ENCODE peak calls at places on chromosome 14, in ten cellular contexts. G, Z, R, P, V, Q, M, T, U and N are unnamed samples.

GRCh38 chr14:81981311-81981675 is 447.6 kb upstream of the SEL1L start:
- DNase-seq in G (no peak), Z (no peak), R (no peak), P (no peak), V (no peak), Q (no peak), M (no peak), T (no peak), U (no peak), N (no peak)

GRCh38 chr14:99251721-99252120 is 20.3 kb downstream of the BCL11B start:
- DNase-seq in G (no peak), Z (no peak), R (no peak), P (no peak), V (no peak), Q (no peak), M (no peak), T (no peak), U (no peak), N (no peak)

GRCh38 chr14:36429692-36430091 is 90.3 kb downstream of the NKX2-1 start:
- DNase-seq in G (no peak), Z (peak), R (no peak), P (no peak), V (no peak), Q (no peak), M (no peak), T (no peak), U (no peak), N (no peak)

GRCh38 chr14:105843444-105844046 is 317.2 kb downstream of the TMEM121 start:
- DNase-seq in G (peak), Z (no peak), R (no peak), P (no peak), V (peak), Q (no peak), M (no peak), T (no peak), U (no peak), N (no peak)

GRCh38 chr14:104367811-104368750 is 211.5 kb upstream of the C14orf180 start:
- DNase-seq in G (no peak), Z (no peak), R (no peak), P (no peak), V (no peak), Q (no peak), M (no peak), T (no peak), U (no peak), N (no peak)

GRCh38 chr14:90577661-90578282 is 180.9 kb downstream of the CALM1 start:
- DNase-seq in G (no peak), Z (no peak), R (no peak), P (no peak), V (no peak), Q (no peak), M (no peak), T (no peak), U (no peak), N (no peak)

GRCh38 chr14:58865520-58866281 is 227.9 kb downstream of the DACT1 start:
- DNase-seq in G (no peak), Z (peak), R (no peak), P (peak), V (no peak), Q (no peak), M (no peak), T (no peak), U (no peak), N (peak)

GRCh38 chr14:102279282-102279681 is 25.7 kb downstream of the MOK start:
- DNase-seq in G (no peak), Z (no peak), R (no peak), P (no peak), V (no peak), Q (no peak), M (no peak), T (no peak), U (no peak), N (no peak)

GRCh38 chr14:102889615-102890014 is 32.8 kb upstream of the AMN start:
- DNase-seq in G (no peak), Z (no peak), R (no peak), P (no peak), V (no peak), Q (no peak), M (no peak), T (no peak), U (no peak), N (no peak)

GRCh38 chr14:69708586-69709169 is 58.3 kb upstream of the SRSF5 start:
- DNase-seq in G (no peak), Z (no peak), R (peak), P (no peak), V (no peak), Q (no peak), M (no peak), T (no peak), U (no peak), N (no peak)

GRCh38 chr14:100078997-100079561 is 13.9 kb downstream of the EVL start:
- DNase-seq in G (no peak), Z (peak), R (peak), P (peak), V (no peak), Q (peak), M (no peak), T (no peak), U (no peak), N (peak)

GRCh38 chr14:36662543-36663403 is 1.1 kb downstream of the PAX9 start:
- DNase-seq in G (no peak), Z (no peak), R (peak), P (no peak), V (no peak), Q (peak), M (no peak), T (no peak), U (no peak), N (peak)

GRCh38 chr14:106844608-106845285 is 1318.4 kb downstream of the TMEM121 start:
- DNase-seq in G (peak), Z (no peak), R (no peak), P (peak), V (peak), Q (no peak), M (peak), T (no peak), U (peak), N (no peak)

GRCh38 chr14:93347850-93348249 is 868 bp downstream of the COX8C start:
- DNase-seq in G (no peak), Z (no peak), R (no peak), P (no peak), V (no peak), Q (no peak), M (no peak), T (no peak), U (no peak), N (no peak)

GRCh38 chr14:68724914-68725313 is 68.0 kb downstream of the ZFP36L1 start:
- DNase-seq in G (no peak), Z (no peak), R (no peak), P (no peak), V (no peak), Q (no peak), M (no peak), T (no peak), U (no peak), N (no peak)

GRCh38 chr14:87698496-87698895 is 294.5 kb downstream of the GALC start:
- DNase-seq in G (no peak), Z (no peak), R (no peak), P (no peak), V (no peak), Q (no peak), M (no peak), T (no peak), U (no peak), N (no peak)

GRCh38 chr14:104138891-104139459 is 588 bp downstream of the KIF26A start:
- DNase-seq in G (no peak), Z (no peak), R (peak), P (peak), V (peak), Q (peak), M (no peak), T (no peak), U (no peak), N (no peak)

GRCh38 chr14:54450535-54450934 is 9.4 kb upstream of the CNIH1 start:
- DNase-seq in G (no peak), Z (peak), R (no peak), P (peak), V (no peak), Q (no peak), M (no peak), T (no peak), U (no peak), N (peak)

GRCh38 chr14:105856676-105857222 is 330.4 kb downstream of the TMEM121 start:
- DNase-seq in G (no peak), Z (no peak), R (no peak), P (no peak), V (peak), Q (no peak), M (no peak), T (no peak), U (no peak), N (no peak)

GRCh38 chr14:64971890-64972785 is at the start of gene RAB15:
- DNase-seq in G (no peak), Z (peak), R (peak), P (no peak), V (peak), Q (no peak), M (no peak), T (no peak), U (no peak), N (peak)

GRCh38 chr14:31229638-31230229 is 22.1 kb upstream of the HECTD1 start:
- DNase-seq in G (peak), Z (peak), R (peak), P (peak), V (peak), Q (peak), M (peak), T (no peak), U (peak), N (peak)

GRCh38 chr14:79802096-79802495 is 409.2 kb downstream of the DIO2 start:
- DNase-seq in G (no peak), Z (no peak), R (no peak), P (no peak), V (no peak), Q (no peak), M (no peak), T (no peak), U (no peak), N (no peak)

GRCh38 chr14:60093088-60093487 is 1.4 kb downstream of the PCNX4 start:
- DNase-seq in G (no peak), Z (no peak), R (no peak), P (peak), V (no peak), Q (no peak), M (no peak), T (no peak), U (no peak), N (peak)

GRCh38 chr14:56803816-56804535 is 6.3 kb downstream of the OTX2 start:
- DNase-seq in G (no peak), Z (no peak), R (no peak), P (no peak), V (no peak), Q (peak), M (no peak), T (no peak), U (no peak), N (no peak)

GRCh38 chr14:56807586-56808168 is 2.6 kb downstream of the OTX2 start:
- DNase-seq in G (no peak), Z (no peak), R (peak), P (no peak), V (no peak), Q (peak), M (no peak), T (no peak), U (no peak), N (no peak)

GRCh38 chr14:56808314-56809201 is 1.7 kb downstream of the OTX2 start:
- DNase-seq in G (no peak), Z (no peak), R (peak), P (no peak), V (peak), Q (peak), M (no peak), T (no peak), U (no peak), N (no peak)

GRCh38 chr14:56805992-56806737 is 4.1 kb downstream of the OTX2 start:
- DNase-seq in G (no peak), Z (no peak), R (peak), P (no peak), V (no peak), Q (peak), M (no peak), T (no peak), U (no peak), N (no peak)

DNA sequence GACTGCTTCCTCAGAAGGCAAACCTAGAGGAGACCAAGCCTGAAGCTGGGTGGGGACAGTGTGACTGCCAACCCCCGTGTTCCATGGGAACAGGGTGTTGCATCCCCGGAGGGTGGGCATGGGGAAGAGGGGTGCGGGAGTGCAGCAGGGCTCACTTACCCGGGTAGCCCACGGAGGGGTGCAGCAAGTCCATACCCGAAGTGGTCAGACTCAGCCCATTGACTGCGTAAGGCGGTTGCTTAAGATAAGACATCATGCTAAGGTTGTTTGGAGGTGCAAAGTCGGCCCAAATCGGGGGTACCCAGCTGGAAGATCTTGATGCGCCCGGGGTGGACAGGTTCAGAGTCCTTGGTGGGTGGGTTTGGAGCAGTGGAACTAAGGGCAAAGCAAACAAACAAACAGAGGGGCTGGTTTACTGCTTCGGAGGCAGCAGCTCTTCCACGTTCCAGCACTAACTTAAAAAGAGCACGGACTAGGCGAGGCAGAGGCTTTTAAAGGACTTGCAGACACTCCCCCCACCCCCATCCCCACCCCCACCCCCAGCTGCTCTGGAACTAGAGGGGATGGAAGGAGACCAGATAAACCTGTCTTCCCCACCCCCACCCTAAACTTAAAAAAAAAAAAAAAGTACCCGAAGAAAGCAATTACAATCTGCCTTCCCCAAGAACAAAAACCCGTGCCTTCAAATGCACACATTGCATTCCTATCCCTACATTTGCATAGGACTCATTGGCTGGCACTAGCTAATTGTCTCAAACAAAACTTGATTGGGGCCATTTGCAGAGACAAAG is 4.9 kb downstream of the OTX2 start:
- DNase-seq in G (no peak), Z (no peak), R (peak), P (no peak), V (peak), Q (peak), M (no peak), T (no peak), U (no peak), N (no peak)
- H3K4me3 ChIP-seq in G (no peak), Z (no peak), R (peak), P (no peak), V (no peak), Q (peak), M (no peak), T (no peak), U (no peak), N (no peak)

GRCh38 chr14:24272442-24272841 is 1.0 kb upstream of the RABGGTA start:
- DNase-seq in G (no peak), Z (no peak), R (no peak), P (no peak), V (no peak), Q (no peak), M (no peak), T (no peak), U (no peak), N (no peak)

GRCh38 chr14:24271834-24272263 is 452 bp upstream of the RABGGTA start:
- DNase-seq in G (no peak), Z (no peak), R (no peak), P (no peak), V (no peak), Q (no peak), M (no peak), T (no peak), U (no peak), N (no peak)

GRCh38 chr14:24274101-24274543 is 2.7 kb upstream of the RABGGTA start:
- DNase-seq in G (no peak), Z (peak), R (no peak), P (peak), V (no peak), Q (no peak), M (peak), T (no peak), U (no peak), N (peak)

GRCh38 chr14:24275524-24276139 is 4.2 kb upstream of the RABGGTA start:
- DNase-seq in G (no peak), Z (no peak), R (peak), P (no peak), V (no peak), Q (peak), M (no peak), T (no peak), U (no peak), N (no peak)

GRCh38 chr14:24273422-24273998 is 2.1 kb upstream of the RABGGTA start:
- DNase-seq in G (no peak), Z (no peak), R (no peak), P (peak), V (no peak), Q (no peak), M (no peak), T (no peak), U (no peak), N (no peak)
- TF ChIP-seq CTCF in G (no peak), Z (peak), R (peak), P (no peak), V (no peak), Q (no peak), M (no peak), T (no peak), U (no peak), N (no peak)

GRCh38 chr14:61260939-61261776 is 20.0 kb downstream of the TMEM30B start:
- DNase-seq in G (no peak), Z (peak), R (no peak), P (peak), V (no peak), Q (no peak), M (no peak), T (no peak), U (no peak), N (peak)
- H3K4me3 ChIP-seq in G (no peak), Z (no peak), R (no peak), P (no peak), V (no peak), Q (no peak), M (no peak), T (no peak), U (no peak), N (no peak)

DNA sequence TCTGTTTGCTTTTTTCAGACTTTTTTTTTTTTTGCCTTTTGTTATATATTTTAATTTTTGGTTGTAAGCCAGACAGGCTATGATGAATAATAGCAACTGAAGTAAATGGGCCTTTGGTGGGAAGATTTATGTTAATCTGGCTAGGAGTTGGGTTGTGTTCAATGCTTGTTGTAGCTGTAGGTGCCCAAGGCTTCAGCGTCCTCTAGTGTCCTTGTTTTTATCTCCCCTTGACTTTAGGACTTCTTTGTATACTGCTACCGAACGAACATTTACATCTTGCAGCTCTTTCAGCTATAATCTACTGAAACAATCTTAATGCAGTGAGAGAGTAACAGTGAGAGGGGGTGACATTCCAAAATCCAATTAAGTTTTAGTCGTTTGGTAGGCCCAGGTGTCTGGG is 848.4 kb upstream of the FBXO33 start:
- DNase-seq in G (no peak), Z (no peak), R (no peak), P (no peak), V (no peak), Q (no peak), M (no peak), T (no peak), U (no peak), N (no peak)
- TF ChIP-seq CTCF in G (no peak), Z (no peak), R (no peak), P (no peak), V (no peak), Q (no peak), M (no peak), T (no peak), U (no peak), N (no peak)

DNA sequence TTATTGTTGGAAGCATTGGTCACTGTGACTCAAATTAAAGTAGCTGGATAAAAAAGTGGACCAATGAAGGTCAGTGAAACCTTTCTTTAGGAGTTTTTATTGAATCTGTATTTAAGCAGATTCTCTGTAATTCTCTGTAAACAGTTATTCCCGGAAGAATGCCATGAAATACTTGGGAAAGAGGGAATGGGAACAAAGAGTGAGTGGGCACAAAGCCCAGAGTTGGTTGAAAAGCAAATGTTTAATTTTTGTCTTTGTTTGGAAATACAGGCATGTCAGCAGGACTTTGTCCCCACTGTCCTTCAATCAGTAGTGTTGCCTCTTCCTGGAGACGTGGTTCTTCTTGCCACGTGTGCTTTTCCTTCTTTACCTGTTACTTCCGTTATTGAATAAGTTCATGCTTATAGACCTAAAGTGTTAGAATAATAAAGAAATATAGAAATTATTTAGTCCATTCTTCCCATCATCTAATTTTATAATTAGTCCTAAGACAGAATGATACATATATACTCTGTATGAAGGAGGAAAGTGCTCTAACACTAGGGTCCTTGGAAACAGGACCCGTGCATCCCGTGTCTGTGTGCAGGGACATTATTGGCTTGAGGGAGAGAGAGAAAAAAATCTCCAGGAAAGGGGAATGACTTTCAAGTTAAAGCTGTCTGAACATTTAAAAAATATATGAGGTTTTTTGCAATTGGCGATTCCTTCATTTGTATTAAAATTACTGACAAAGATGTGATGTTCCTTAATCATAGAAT is 2.0 kb upstream of the ANG start:
- DNase-seq in G (no peak), Z (no peak), R (no peak), P (no peak), V (no peak), Q (no peak), M (no peak), T (no peak), U (no peak), N (no peak)
- H3K4me3 ChIP-seq in G (peak), Z (no peak), R (no peak), P (no peak), V (no peak), Q (no peak), M (no peak), T (peak), U (no peak), N (peak)

DNA sequence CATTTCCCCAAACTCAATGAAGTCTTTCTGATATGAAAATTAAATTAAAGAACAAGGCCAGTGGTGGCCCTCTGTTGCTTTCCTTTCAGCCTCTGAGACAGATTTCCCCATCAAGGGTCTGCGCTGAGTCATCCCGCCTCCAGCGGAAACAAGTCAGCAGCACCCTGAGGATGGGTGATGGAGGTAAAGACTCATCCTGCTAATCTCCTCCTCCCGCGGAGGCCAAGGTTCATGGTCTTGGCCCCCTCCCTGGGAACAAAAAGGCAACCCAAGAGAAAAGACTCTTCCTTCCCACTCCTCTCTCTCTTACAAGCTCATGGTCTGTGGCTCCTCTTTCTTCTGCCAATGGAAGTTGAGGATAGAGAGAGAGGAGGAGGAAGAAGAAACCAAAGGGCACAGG is 9.0 kb upstream of the NUMB start:
- DNase-seq in G (no peak), Z (peak), R (no peak), P (peak), V (no peak), Q (no peak), M (no peak), T (no peak), U (no peak), N (no peak)
- TF ChIP-seq CTCF in G (no peak), Z (no peak), R (no peak), P (no peak), V (no peak), Q (no peak), M (no peak), T (no peak), U (no peak), N (no peak)